ENCODE peak calls at places on chromosomes 3 and 15, in seven cellular contexts. V is hepatocyte, O is AG04450, R is OCI-LY7, S is DND-41, K is uterus, B is fibroblast of mammary gland. H is an unnamed sample.

GRCh38 chr15:26070095-26070532 is 207.0 kb upstream of the ATP10A start:
- DNase-seq in V (no peak), O (no peak), R (no peak), S (no peak), K (no peak), B (no peak), H (no peak)

GRCh38 chr3:38649500-38650247 is at the start of gene SCN5A:
- DNase-seq in V (peak), O (no peak), R (no peak), S (peak), K (no peak), B (peak), H (no peak)

GRCh38 chr3:171860830-171861535 is 17.8 kb downstream of the TMEM212 start:
- DNase-seq in V (no peak), O (no peak), R (no peak), S (no peak), K (peak), B (peak), H (no peak)

GRCh38 chr3:139302084-139302800 is 41.6 kb upstream of the MRPS22 start:
- DNase-seq in V (peak), O (peak), R (no peak), S (no peak), K (peak), B (peak), H (no peak)

GRCh38 chr15:98123834-98124233 is 163.3 kb downstream of the ARRDC4 start:
- DNase-seq in V (no peak), O (no peak), R (no peak), S (no peak), K (no peak), B (peak), H (no peak)

GRCh38 chr15:75723171-75723846 is 10.7 kb upstream of the CSPG4 start:
- DNase-seq in V (peak), O (no peak), R (no peak), S (no peak), K (no peak), B (no peak), H (no peak)

GRCh38 chr3:67534594-67534993 is 119.8 kb downstream of the SUCLG2 start:
- DNase-seq in V (no peak), O (no peak), R (no peak), S (no peak), K (no peak), B (peak), H (no peak)

GRCh38 chr15:49428392-49429095 is 5.5 kb downstream of the FGF7 start:
- DNase-seq in V (no peak), O (no peak), R (no peak), S (no peak), K (no peak), B (peak), H (no peak)

DNA sequence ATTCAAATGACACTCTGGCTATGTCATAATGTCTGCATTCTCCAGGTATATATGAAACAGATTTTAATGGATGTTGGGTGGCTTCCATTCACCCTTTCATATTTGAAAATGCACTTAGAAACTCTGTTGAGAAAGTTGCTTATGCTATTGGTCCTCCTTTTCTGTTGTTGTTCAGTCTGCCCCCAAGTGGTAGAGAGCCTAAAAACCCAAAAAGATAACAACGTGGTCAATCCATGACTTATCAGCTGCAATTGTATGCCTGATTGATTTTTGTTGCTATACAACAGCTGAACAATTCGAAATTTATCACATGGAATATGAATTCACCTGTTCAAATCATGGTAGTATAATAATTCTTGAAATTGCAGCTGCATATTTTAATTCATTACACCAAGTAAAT is 279.8 kb downstream of the ROBO2 start:
- DNase-seq in V (no peak), O (no peak), R (peak), S (no peak), K (no peak), B (no peak), H (no peak)
- TF ChIP-seq CTCF in V (peak), O (peak), R (peak), S (no peak), K (no peak), B (peak), H (peak)

GRCh38 chr3:115977866-115978265 is 354.6 kb downstream of the GAP43 start:
- DNase-seq in V (no peak), O (no peak), R (no peak), S (no peak), K (no peak), B (no peak), H (no peak)
- TF ChIP-seq CTCF in V (no peak), O (peak), R (no peak), S (no peak), K (no peak), B (peak), H (peak)

GRCh38 chr15:45221967-45222366 is 30.1 kb upstream of the SLC28A2 start:
- DNase-seq in V (no peak), O (no peak), R (no peak), S (no peak), K (no peak), B (no peak), H (no peak)
- TF ChIP-seq CTCF in V (no peak), O (no peak), R (no peak), S (no peak), K (no peak), B (no peak), H (no peak)

DNA sequence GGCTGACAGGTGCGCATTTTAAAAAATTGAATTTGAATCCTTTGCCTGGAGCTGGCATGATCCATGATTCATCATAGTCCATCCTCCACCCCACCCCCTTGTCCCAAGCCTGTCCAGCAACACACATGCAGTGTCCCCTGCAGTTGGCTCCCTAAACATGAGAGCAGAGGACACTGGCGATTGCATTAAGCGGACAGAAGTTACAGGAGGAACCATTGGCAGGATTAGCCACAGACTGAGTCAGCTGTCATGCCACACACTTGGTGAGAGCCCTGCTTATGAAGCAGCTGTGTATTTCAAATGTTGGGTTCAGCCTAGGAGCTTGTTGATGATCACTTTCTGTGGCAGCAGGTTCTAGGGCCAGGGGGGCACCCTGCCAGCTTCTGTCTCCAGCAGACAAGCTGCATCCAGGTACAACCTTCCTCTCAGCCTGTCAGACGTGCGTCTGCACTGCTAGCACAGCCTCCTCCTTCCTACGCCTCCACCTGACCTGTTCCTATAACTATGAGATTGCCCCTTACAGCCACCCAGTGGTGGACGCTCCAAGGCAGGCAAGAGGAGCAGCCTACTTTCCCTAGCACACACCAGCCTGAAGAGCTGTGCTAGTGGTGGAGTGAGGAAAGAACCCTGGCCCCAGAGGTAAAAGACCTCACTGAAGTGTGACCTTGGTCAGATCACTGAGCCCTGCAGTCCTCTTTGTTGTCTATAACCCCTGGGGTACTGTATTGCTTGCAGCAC is 121.9 kb downstream of the SLCO3A1 start:
- DNase-seq in V (no peak), O (no peak), R (peak), S (no peak), K (no peak), B (no peak), H (no peak)
- TF ChIP-seq CTCF in V (no peak), O (no peak), R (no peak), S (no peak), K (no peak), B (no peak), H (no peak)